ENCODE peak calls at places on chromosomes 12 and 14, in ten cellular contexts. V is sigmoid colon; A is CD4-positive, alpha-beta T cell; I is GM12878; R is breast epithelium; G is AG04450; X is neuronal stem cell; P is left ventricle myocardium inferior; M is tibial artery; C is psoas muscle. T is an unnamed sample.

GRCh38 chr12:1826867-1827705 is 6.7 kb downstream of the LRTM2 start:
- DNase-seq in V (no peak), A (no peak), I (no peak), R (no peak), G (no peak), X (no peak), P (no peak), M (no peak), C (peak), T (peak)

GRCh38 chr14:85538636-85539035 is 8.7 kb downstream of the FLRT2 start:
- DNase-seq in V (no peak), A (no peak), I (no peak), R (no peak), G (no peak), X (no peak), P (no peak), M (no peak), C (no peak), T (no peak)

GRCh38 chr12:126425264-126425663 is 1360.0 kb downstream of the AACS start:
- DNase-seq in V (no peak), A (no peak), I (no peak), R (no peak), G (no peak), X (no peak), P (no peak), M (no peak), C (no peak), T (no peak)

GRCh38 chr12:89369166-89369565 is 16.9 kb upstream of the DUSP6 start:
- DNase-seq in V (no peak), A (no peak), I (no peak), R (no peak), G (no peak), X (no peak), P (no peak), M (no peak), C (no peak), T (no peak)

GRCh38 chr14:73295198-73295796 is 58.0 kb downstream of the PAPLN start:
- DNase-seq in V (no peak), A (no peak), I (no peak), R (no peak), G (no peak), X (no peak), P (no peak), M (no peak), C (no peak), T (no peak)

GRCh38 chr12:124506832-124507153 is 60.6 kb downstream of the NCOR2 start:
- DNase-seq in V (no peak), A (no peak), I (no peak), R (no peak), G (no peak), X (no peak), P (no peak), M (no peak), C (no peak), T (no peak)

GRCh38 chr12:44510510-44510909 is 365.6 kb downstream of the NELL2 start:
- DNase-seq in V (no peak), A (no peak), I (no peak), R (no peak), G (no peak), X (no peak), P (no peak), M (no peak), C (no peak), T (no peak)

GRCh38 chr14:93132472-93133065 is 16.8 kb upstream of the ITPK1 start:
- DNase-seq in V (no peak), A (no peak), I (no peak), R (no peak), G (no peak), X (no peak), P (no peak), M (no peak), C (no peak), T (peak)

GRCh38 chr14:36097356-36097755 is 79.2 kb downstream of the PTCSC3 start:
- DNase-seq in V (no peak), A (no peak), I (no peak), R (no peak), G (no peak), X (no peak), P (no peak), M (no peak), C (no peak), T (no peak)

GRCh38 chr12:550473-551260 is 90.9 kb downstream of the B4GALNT3 start:
- DNase-seq in V (no peak), A (no peak), I (no peak), R (peak), G (no peak), X (no peak), P (peak), M (no peak), C (no peak), T (no peak)

GRCh38 chr12:132429932-132430643 is 59.9 kb upstream of the FBRSL1 start:
- DNase-seq in V (no peak), A (peak), I (no peak), R (no peak), G (no peak), X (no peak), P (no peak), M (no peak), C (no peak), T (peak)

GRCh38 chr12:57518920-57519757 is 1.2 kb downstream of the DDIT3 start:
- DNase-seq in V (peak), A (no peak), I (no peak), R (no peak), G (no peak), X (no peak), P (no peak), M (peak), C (peak), T (no peak)

GRCh38 chr14:51828017-51828797 is 32.2 kb upstream of the GNG2 start:
- DNase-seq in V (no peak), A (peak), I (peak), R (no peak), G (no peak), X (no peak), P (peak), M (no peak), C (no peak), T (peak)

GRCh38 chr14:23556700-23557440 is 799 bp downstream of the THTPA start:
- DNase-seq in V (no peak), A (no peak), I (no peak), R (no peak), G (no peak), X (no peak), P (no peak), M (no peak), C (no peak), T (no peak)

GRCh38 chr12:28209782-28210181 is 19.5 kb downstream of the CCDC91 start:
- DNase-seq in V (no peak), A (no peak), I (no peak), R (no peak), G (no peak), X (no peak), P (no peak), M (no peak), C (no peak), T (no peak)

GRCh38 chr12:46456356-46457334 is 84.1 kb upstream of the SLC38A2 start:
- DNase-seq in V (no peak), A (no peak), I (no peak), R (no peak), G (no peak), X (no peak), P (no peak), M (no peak), C (no peak), T (no peak)

GRCh38 chr12:120938496-120938895 is 34.3 kb upstream of the SPPL3 start:
- DNase-seq in V (no peak), A (no peak), I (no peak), R (no peak), G (no peak), X (no peak), P (no peak), M (no peak), C (peak), T (no peak)

GRCh38 chr12:44405267-44405666 is 470.8 kb downstream of the NELL2 start:
- DNase-seq in V (no peak), A (no peak), I (no peak), R (no peak), G (no peak), X (no peak), P (no peak), M (no peak), C (no peak), T (no peak)

GRCh38 chr12:52183971-52184370 is 7.8 kb downstream of the KRT80 start:
- DNase-seq in V (no peak), A (no peak), I (no peak), R (no peak), G (no peak), X (no peak), P (no peak), M (no peak), C (no peak), T (no peak)

GRCh38 chr14:50366115-50366514 is 30.6 kb downstream of the CDKL1 start:
- DNase-seq in V (no peak), A (no peak), I (no peak), R (no peak), G (no peak), X (no peak), P (no peak), M (no peak), C (no peak), T (no peak)

GRCh38 chr12:113142173-113142885 is 6.8 kb upstream of the RASAL1 start:
- DNase-seq in V (no peak), A (no peak), I (no peak), R (no peak), G (no peak), X (no peak), P (peak), M (peak), C (no peak), T (no peak)

GRCh38 chr12:131116437-131117117 is 162.9 kb downstream of the ADGRD1 start:
- DNase-seq in V (peak), A (no peak), I (no peak), R (no peak), G (no peak), X (no peak), P (no peak), M (no peak), C (peak), T (no peak)

GRCh38 chr14:104722938-104723650 is 935 bp upstream of the ADSS1 start:
- DNase-seq in V (no peak), A (no peak), I (no peak), R (no peak), G (no peak), X (no peak), P (no peak), M (no peak), C (no peak), T (no peak)

GRCh38 chr12:42564540-42564939 is 25.0 kb downstream of the PRICKLE1 start:
- DNase-seq in V (no peak), A (no peak), I (no peak), R (no peak), G (peak), X (no peak), P (no peak), M (no peak), C (no peak), T (no peak)

GRCh38 chr12:108360487-108360886 is 21.4 kb upstream of the CMKLR1 start:
- DNase-seq in V (no peak), A (no peak), I (peak), R (no peak), G (no peak), X (no peak), P (no peak), M (peak), C (no peak), T (no peak)

GRCh38 chr14:57013987-57014386 is 203.7 kb upstream of the OTX2 start:
- DNase-seq in V (no peak), A (no peak), I (no peak), R (no peak), G (no peak), X (no peak), P (no peak), M (no peak), C (no peak), T (no peak)

GRCh38 chr14:57008534-57008933 is 198.3 kb upstream of the OTX2 start:
- DNase-seq in V (no peak), A (no peak), I (no peak), R (no peak), G (no peak), X (no peak), P (no peak), M (no peak), C (no peak), T (no peak)

GRCh38 chr14:57009585-57010515 is 199.6 kb upstream of the OTX2 start:
- DNase-seq in V (no peak), A (no peak), I (no peak), R (no peak), G (no peak), X (no peak), P (no peak), M (no peak), C (no peak), T (no peak)
- H3K27ac ChIP-seq in V (no peak), A (no peak), I (no peak), R (no peak), G (no peak), X (no peak), P (no peak), M (no peak), C (no peak), T (no peak)

DNA sequence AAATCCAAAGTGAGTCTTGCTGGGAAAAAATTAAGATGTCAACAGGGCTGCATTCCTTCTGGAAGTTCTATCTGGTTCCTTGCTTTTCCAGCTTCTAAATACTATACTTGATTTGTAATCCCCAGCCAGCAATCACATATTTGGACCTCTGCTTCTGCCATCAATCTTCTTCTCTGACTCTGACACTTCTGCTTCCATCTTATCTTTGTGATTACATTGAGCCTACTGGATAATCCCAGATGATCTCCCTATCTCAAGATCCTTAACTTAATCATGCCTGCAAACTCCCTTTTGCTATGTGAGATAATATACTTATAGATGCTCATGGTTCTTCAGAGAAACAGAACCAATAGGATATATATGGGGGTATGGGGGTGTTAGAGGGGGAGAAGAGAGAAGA is 49.9 kb upstream of the ZDHHC17 start:
- DNase-seq in V (no peak), A (no peak), I (no peak), R (no peak), G (no peak), X (no peak), P (no peak), M (no peak), C (no peak), T (no peak)
- H3K27ac ChIP-seq in V (no peak), A (no peak), I (no peak), R (no peak), G (no peak), X (no peak), P (no peak), M (no peak), C (no peak), T (no peak)

DNA sequence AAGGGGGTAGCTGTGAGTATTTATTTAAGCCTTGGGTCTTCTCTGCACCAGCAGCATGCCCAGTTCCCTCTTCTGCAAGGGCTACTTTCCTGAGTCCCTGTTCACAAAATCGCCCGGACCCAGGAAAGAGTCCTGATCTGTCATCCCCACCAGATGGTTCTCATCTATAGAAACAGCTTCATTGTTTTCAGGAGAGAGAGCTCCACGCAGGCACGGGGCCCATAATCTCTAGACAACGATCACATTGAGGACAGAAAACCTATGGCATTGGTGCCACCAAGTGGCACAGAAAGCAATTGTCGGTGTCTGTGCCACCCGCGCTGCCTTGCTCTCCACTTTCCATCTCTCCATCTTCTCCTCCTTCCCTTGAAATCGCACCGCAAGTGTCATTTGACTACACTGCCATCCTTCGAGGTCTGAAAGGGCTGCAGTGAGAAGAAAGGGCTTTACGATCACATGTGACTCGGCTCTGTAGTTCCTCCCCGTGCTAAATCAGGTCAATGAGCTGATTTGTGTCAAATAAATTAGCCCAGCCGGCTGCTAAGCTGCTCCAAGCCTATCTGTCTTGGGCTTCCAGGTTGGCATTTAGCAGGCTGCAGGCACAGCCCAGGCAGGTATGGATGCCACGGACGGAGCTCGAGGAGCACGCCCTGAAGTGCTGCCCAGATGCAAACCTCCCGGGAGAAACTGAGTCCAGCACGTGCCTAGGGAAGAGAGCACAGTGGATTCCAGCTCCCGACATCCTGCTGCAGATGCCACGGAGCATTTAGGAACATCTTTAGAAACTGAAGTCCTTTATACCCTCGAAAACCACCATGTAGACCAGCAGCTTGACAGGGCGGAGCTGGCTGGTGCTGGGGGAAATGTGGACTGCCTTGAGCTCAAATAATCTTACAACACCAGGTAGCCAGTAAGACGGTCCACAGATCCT is 28.8 kb downstream of the SPRING1 start:
- DNase-seq in V (no peak), A (peak), I (no peak), R (peak), G (no peak), X (peak), P (peak), M (peak), C (no peak), T (peak)
- H3K27ac ChIP-seq in V (no peak), A (no peak), I (no peak), R (no peak), G (no peak), X (no peak), P (no peak), M (no peak), C (no peak), T (no peak)

GRCh38 chr12:122238861-122239260 is 13.0 kb upstream of the DIABLO start:
- DNase-seq in V (no peak), A (no peak), I (no peak), R (no peak), G (no peak), X (no peak), P (no peak), M (no peak), C (no peak), T (no peak)

GRCh38 chr12:122244565-122245371 is 18.9 kb upstream of the DIABLO start:
- DNase-seq in V (no peak), A (no peak), I (no peak), R (no peak), G (no peak), X (no peak), P (no peak), M (no peak), C (no peak), T (no peak)

GRCh38 chr12:122245553-122245952 is 19.7 kb upstream of the DIABLO start:
- DNase-seq in V (no peak), A (no peak), I (no peak), R (no peak), G (no peak), X (no peak), P (no peak), M (no peak), C (no peak), T (no peak)

DNA sequence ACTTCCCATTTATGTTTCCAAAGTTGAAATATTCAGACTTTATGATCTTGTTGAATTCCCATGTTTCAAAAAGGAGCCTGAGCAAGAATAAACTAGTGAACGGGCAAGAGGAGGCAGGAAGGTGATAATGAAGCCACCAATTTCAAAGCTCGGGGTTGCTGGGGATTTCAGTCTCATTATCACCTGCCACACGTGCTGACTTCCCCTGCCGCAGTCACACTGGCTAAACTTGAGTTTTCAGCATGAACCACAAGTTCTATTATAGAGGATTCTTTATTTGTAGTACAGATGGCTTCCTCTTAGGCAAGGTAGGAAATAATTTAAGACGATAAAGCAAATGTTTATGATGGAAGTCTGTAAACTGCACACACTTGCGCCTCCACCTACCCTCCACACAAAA is 18.1 kb upstream of the DIABLO start:
- DNase-seq in V (no peak), A (no peak), I (no peak), R (no peak), G (no peak), X (no peak), P (no peak), M (no peak), C (no peak), T (no peak)
- H3K27ac ChIP-seq in V (no peak), A (peak), I (no peak), R (no peak), G (no peak), X (no peak), P (no peak), M (no peak), C (no peak), T (peak)

T was measured in CD8-positive, alpha-beta T cell.